ENCODE peak calls at places on chromosomes 12 and 14, in eight cellular contexts. R is fibroblast of lung, L is HCT116, J is IMR-90, N is neuronal stem cell, U is mammary epithelial cell, W is K562, F is PC-3. V is an unnamed sample.
A peak's percentile ranks its signal among the peaks of the same experiment; 100 is the strongest.

GRCh38 chr12:130705174-130705880 is 10.8 kb downstream of the RIMBP2 start:
- DNase-seq in U (no peak), J (no peak), W (no peak), R (no peak), F (no peak), N (no peak), L (no peak), V (no peak)

GRCh38 chr12:16626991-16627390 is 21.0 kb upstream of the LMO3 start:
- DNase-seq in L (no peak), W (no peak), J (no peak), F (no peak), R (no peak), U (no peak), N (no peak), V (no peak)

GRCh38 chr12:19447386-19447785 is 8.1 kb downstream of the AEBP2 start:
- DNase-seq in L (no peak), J (no peak), N (no peak), U (no peak), R (no peak), F (no peak), W (no peak), V (no peak)

GRCh38 chr12:44531349-44531905 is 344.7 kb downstream of the NELL2 start:
- DNase-seq in F (no peak), U (no peak), J (no peak), L (no peak), N (no peak), R (no peak), W (no peak), V (no peak)

GRCh38 chr12:111033281-111034147 is 113.1 kb upstream of the MYL2 start:
- DNase-seq in L (no peak), F (no peak), U (no peak), J (no peak), R (no peak), N (peak; percentile 36), W (no peak), V (no peak)

GRCh38 chr12:73383584-73384229 is 1111.5 kb downstream of the TRHDE start:
- DNase-seq in W (no peak), U (no peak), J (no peak), N (no peak), R (no peak), L (no peak), F (peak; percentile 81), V (no peak)

GRCh38 chr14:104145826-104146642 is 7.6 kb downstream of the KIF26A start:
- DNase-seq in W (no peak), J (no peak), U (no peak), N (no peak), F (no peak), R (no peak), L (no peak), V (no peak)

GRCh38 chr14:38209572-38210159 is 2.0 kb downstream of the SSTR1 start:
- DNase-seq in W (no peak), N (no peak), R (peak; percentile 11), J (no peak), U (no peak), F (no peak), L (no peak), V (no peak)

DNA sequence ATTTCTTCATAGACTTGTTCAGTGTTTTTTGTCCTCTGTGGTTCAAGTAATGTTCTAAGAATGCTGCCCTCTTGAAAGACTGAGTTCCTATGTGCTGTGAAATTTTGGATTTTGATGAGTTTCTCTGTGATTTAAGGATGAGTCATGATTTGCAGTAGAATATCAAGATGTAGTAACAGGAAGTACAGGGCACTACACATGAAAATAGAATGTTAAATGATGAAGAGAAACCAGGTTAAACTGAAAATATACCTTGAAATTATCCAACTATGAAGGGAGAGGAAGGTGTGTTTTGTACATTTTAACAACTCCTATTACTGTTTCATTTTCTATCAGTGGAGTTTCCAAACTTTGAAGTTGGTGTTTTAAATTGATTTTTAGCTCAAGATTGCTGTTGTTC is 4.8 kb downstream of the ELK3 start:
- DNase-seq in U (peak; percentile 95), J (peak; percentile 96), R (peak; percentile 95), W (no peak), F (peak; percentile 94), N (no peak), L (peak; percentile 87), V (peak; percentile 91)
- H3K9ac ChIP-seq in U (peak overlapping the region; percentile 86), J (peak overlapping the region; percentile 3), R (no peak overlapping the region), W (no peak overlapping the region), F (peak overlapping the region; percentile 80), N (no peak overlapping the region), L (peak overlapping the region; percentile 62), V (peak overlapping the region; percentile 3)

DNA sequence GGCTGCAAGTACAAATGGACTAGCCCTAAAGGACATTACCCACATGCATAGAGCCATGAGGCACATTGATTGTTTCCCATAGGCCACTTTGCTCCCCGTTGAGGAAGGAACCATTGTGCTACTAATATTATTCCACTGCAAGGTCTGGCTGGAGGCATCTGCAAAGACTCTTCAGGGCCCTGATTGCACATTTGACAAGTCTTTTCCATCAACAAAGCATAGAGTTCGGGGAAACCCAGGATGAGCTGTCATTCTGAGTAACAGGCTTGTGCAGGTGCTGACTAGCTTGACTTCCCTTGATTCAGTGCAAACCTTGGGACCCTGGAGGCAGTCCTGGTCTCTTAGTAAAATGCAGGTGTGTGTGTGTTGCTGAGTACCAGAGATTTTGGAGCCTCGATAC is 73.8 kb downstream of the SUSD6 start:
- DNase-seq in N (no peak), J (peak; percentile 84), U (peak; percentile 99), R (peak; percentile 59), F (peak; percentile 77), W (no peak), L (no peak), V (no peak)
- H3K9ac ChIP-seq in N (no peak overlapping the region), J (no peak overlapping the region), U (peak overlapping the region; percentile 81), R (no peak overlapping the region), F (peak overlapping the region; percentile 16), W (no peak overlapping the region), L (no peak overlapping the region), V (no peak overlapping the region)

DNA sequence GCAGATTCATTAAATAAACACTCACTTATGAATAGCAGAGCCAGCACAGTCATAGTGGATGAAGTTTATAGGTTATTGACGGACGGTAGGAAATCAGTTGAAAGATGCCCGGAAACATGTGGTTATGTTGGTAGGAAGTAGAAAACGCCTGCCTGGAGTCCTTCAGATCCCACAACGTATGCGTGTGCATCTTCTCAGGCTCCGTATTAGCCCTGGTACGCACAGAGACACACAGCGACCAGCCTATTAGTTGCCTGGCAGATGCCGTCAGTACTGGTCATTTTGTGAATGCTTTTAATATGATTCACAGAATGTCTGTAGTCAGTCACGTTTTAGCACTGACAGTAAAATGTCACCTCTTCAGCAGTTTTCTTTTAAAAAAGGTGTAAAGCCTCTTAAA is 196.4 kb downstream of the RGS6 start:
- DNase-seq in U (no peak), R (no peak), N (no peak), W (no peak), J (no peak), L (no peak), F (peak; percentile 13), V (no peak)
- H3K9ac ChIP-seq in U (no peak overlapping the region), R (no peak overlapping the region), N (no peak overlapping the region), W (no peak overlapping the region), J (no peak overlapping the region), L (no peak overlapping the region), F (no peak overlapping the region), V (no peak overlapping the region)

GRCh38 chr14:68000516-68000915 is 180.9 kb downstream of the RAD51B start:
- DNase-seq in U (no peak), F (no peak), R (no peak), W (no peak), J (no peak), N (no peak), L (no peak), V (no peak)
- H3K9ac ChIP-seq in U (no peak overlapping the region), F (peak overlapping the region; percentile 35), R (no peak overlapping the region), W (no peak overlapping the region), J (no peak overlapping the region), N (no peak overlapping the region), L (peak overlapping the region; percentile 24), V (peak overlapping the region; percentile 72)

GRCh38 chr14:77605392-77605978 is 11.0 kb downstream of the SPTLC2 start:
- DNase-seq in F (no peak), W (no peak), U (no peak), R (no peak), N (no peak), L (no peak), J (no peak), V (no peak)

GRCh38 chr14:77603654-77604270 is 12.7 kb downstream of the SPTLC2 start:
- DNase-seq in L (no peak), U (no peak), F (peak; percentile 35), W (peak; percentile 26), N (no peak), J (no peak), R (peak; percentile 42), V (peak; percentile 24)

GRCh38 chr14:77610553-77610952 is 5.9 kb downstream of the SPTLC2 start:
- DNase-seq in R (no peak), N (no peak), L (no peak), F (no peak), J (no peak), W (no peak), U (no peak), V (no peak)

GRCh38 chr14:77609902-77610301 is 6.5 kb downstream of the SPTLC2 start:
- DNase-seq in F (no peak), N (no peak), L (no peak), U (no peak), J (no peak), W (no peak), R (no peak), V (no peak)

DNA sequence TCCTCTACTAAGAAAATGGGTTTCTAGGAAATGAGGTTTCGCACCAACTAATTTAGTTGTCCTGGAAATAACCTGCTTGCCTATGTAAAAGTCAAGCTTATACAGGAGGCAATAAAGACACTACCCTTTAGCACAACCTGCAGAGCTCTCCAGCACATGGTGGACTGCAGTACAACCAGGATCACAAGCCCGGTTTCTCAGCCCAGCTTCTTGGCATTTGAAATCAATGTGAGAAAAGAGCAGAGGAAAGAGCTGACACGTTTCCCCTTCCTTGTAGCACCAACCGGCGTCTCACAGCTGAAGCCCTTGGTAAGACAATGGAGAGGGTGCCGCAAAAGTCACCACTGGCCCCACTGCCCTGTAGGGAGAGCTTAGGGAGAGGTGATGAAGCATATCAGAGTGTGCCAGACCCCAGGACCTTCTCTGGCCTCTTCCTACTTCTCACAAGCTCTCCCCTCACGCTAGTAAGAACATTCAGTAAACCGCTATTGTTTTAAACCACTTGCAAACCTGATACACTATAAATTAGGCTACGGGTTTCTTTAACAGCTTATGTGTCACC is 8.6 kb downstream of the SPTLC2 start:
- DNase-seq in J (no peak), W (no peak), R (no peak), F (no peak), U (no peak), N (no peak), L (no peak), V (no peak)
- H3K9ac ChIP-seq in J (no peak overlapping the region), W (peak overlapping the region; percentile 89), R (no peak overlapping the region), F (no peak overlapping the region), U (no peak overlapping the region), N (no peak overlapping the region), L (no peak overlapping the region), V (no peak overlapping the region)

GRCh38 chr14:68278568-68279436 is 459.2 kb downstream of the RAD51B start:
- DNase-seq in W (peak; percentile 15), L (peak; percentile 6), F (peak; percentile 63), U (peak; percentile 30), N (no peak), J (peak; percentile 64), R (peak; percentile 85), V (peak; percentile 76)
- H3K9ac ChIP-seq in W (no peak overlapping the region), L (no peak overlapping the region), F (no peak overlapping the region), U (no peak overlapping the region), N (no peak overlapping the region), J (no peak overlapping the region), R (no peak overlapping the region), V (no peak overlapping the region)

DNA sequence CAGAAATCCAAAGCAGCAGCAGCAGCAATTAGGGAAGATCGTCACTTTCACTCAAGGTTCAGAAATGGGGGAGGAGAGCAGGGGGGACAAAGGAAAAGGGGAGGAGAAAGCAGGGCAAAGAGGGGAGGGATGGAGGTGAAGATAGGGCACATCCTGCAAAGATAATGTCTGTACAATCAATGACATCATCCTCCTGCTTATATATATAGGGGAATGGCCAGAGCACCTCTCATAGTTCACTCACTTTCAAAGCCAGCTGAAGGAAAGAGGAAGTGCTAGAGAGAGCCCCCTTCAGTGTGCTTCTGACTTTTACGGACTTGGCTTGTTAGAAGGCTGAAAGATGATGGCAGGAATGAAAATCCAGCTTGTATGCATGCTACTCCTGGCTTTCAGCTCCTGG is at the start of gene NTS:
- DNase-seq in J (no peak), N (peak; percentile 31), U (no peak), W (no peak), F (peak; percentile 15), R (no peak), L (no peak), V (no peak)
- H3K9ac ChIP-seq in J (no peak within 1 kb of the TSS), N (no peak within 1 kb of the TSS), U (no peak within 1 kb of the TSS), W (no peak within 1 kb of the TSS), F (no peak within 1 kb of the TSS), R (no peak within 1 kb of the TSS), L (no peak within 1 kb of the TSS), V (no peak within 1 kb of the TSS)

V was measured in adipocyte.